ENCODE peak calls at places on chromosomes 2 and 18, in four cellular contexts. Y is H9; F is keratinocyte; I is CD8-positive, alpha-beta T cell. U is an unnamed sample. For H3K27me3, the result is how much of the 10 kb centered on the place peaks cover.

GRCh38 chr2:219526320-219527075 is 12.2 kb downstream of the ASIC4 start:
- DNase-seq in F (no peak), I (no peak), Y (no peak), U (no peak)

GRCh38 chr2:223042704-223043118 is 9.3 kb upstream of the KCNE4 start:
- DNase-seq in F (peak), I (no peak), Y (no peak), U (no peak)

GRCh38 chr18:72871091-72871490 is 3.3 kb upstream of the NETO1 start:
- DNase-seq in F (no peak), Y (no peak), I (no peak), U (no peak)

GRCh38 chr2:169705927-169706326 is 11.7 kb downstream of the PHOSPHO2 start:
- DNase-seq in F (no peak), I (no peak), Y (no peak), U (no peak)

GRCh38 chr2:88452151-88452851 is at the start of gene FOXI3:
- DNase-seq in I (no peak), Y (peak), F (no peak), U (no peak)

GRCh38 chr2:102502576-102502975 is 29.6 kb downstream of the SLC9A4 start:
- DNase-seq in F (no peak), I (no peak), Y (no peak), U (no peak)

GRCh38 chr2:47499093-47499492 is 96.1 kb downstream of the MSH2 start:
- DNase-seq in I (no peak), F (no peak), Y (no peak), U (no peak)

GRCh38 chr18:26532367-26533340 is 15.7 kb downstream of the KCTD1 start:
- DNase-seq in F (no peak), Y (peak), I (no peak), U (no peak)

GRCh38 chr18:32373995-32374394 is 96.7 kb downstream of the GAREM1 start:
- DNase-seq in I (no peak), Y (no peak), F (no peak), U (peak)

GRCh38 chr2:107325983-107326786 is 440.2 kb upstream of the ST6GAL2 start:
- DNase-seq in Y (no peak), F (no peak), I (no peak), U (no peak)

GRCh38 chr2:23668756-23669304 is 258.1 kb downstream of the ATAD2B start:
- DNase-seq in F (no peak), Y (no peak), I (no peak), U (no peak)

GRCh38 chr2:231467613-231468525 is 3.6 kb upstream of the NCL start:
- DNase-seq in I (no peak), Y (no peak), F (no peak), U (no peak)
- H3K27me3 ChIP-seq in I (under half), Y (under half), F (under half), U (under half)

DNA sequence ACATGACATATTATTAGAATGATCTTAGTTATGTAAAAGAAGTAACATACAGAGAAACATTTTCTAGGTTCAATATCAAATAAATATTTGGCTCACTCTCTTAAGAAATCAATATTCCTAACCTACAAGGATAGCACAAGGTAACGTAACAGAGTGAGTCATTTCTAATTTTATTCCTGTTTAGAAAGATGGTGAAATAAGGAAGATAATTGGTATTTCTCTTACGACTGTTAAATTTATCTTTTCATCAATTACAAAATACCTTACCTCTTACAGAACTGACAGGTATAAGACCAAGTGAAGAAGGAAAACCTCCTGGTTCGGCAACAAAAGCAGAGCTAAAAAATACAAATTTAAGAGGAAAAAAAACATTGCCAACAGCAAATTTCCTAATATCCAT is 45.1 kb downstream of the PRELID3A start:
- DNase-seq in F (no peak), I (no peak), Y (no peak), U (no peak)
- H3K27me3 ChIP-seq in F (under half), I (under half), Y (under half), U (under half)

GRCh38 chr2:176176233-176176632 is 12.2 kb upstream of the HOXD1 start:
- DNase-seq in Y (no peak), I (no peak), F (no peak), U (no peak)
- H3K27me3 ChIP-seq in Y (half or more), I (half or more), F (half or more), U (under half)

GRCh38 chr18:37481058-37481457 is 84.5 kb downstream of the CELF4 start:
- DNase-seq in I (no peak), F (no peak), Y (no peak), U (no peak)

GRCh38 chr18:37482433-37482832 is 83.2 kb downstream of the CELF4 start:
- DNase-seq in Y (no peak), F (no peak), I (no peak), U (no peak)

GRCh38 chr18:37483984-37484892 is 81.4 kb downstream of the CELF4 start:
- DNase-seq in I (no peak), F (no peak), Y (peak), U (no peak)

GRCh38 chr18:37483221-37483971 is 82.2 kb downstream of the CELF4 start:
- DNase-seq in F (no peak), Y (peak), I (no peak), U (no peak)

DNA sequence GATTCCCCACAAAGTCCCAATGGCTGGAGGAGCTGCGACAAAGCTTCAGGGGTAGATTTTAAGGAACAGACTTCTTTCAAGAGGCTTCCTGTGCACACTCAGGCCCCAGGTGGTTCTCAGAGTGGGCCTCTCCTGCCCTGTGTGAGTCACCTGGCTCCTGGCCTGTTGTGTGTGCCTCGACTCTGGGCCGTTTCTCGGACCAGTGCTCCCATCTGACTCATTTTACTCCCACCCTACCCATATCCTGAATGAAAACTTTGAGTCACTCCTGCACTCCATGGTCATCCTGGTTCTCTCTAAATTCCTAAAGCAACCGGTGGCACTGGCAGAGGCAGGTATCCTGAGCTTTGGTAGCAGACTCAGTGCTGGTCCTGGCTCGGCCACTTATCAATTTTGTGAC is 84.1 kb downstream of the CELF4 start:
- DNase-seq in I (no peak), Y (no peak), F (no peak), U (no peak)
- H3K27me3 ChIP-seq in I (under half), Y (under half), F (under half), U (under half)

DNA sequence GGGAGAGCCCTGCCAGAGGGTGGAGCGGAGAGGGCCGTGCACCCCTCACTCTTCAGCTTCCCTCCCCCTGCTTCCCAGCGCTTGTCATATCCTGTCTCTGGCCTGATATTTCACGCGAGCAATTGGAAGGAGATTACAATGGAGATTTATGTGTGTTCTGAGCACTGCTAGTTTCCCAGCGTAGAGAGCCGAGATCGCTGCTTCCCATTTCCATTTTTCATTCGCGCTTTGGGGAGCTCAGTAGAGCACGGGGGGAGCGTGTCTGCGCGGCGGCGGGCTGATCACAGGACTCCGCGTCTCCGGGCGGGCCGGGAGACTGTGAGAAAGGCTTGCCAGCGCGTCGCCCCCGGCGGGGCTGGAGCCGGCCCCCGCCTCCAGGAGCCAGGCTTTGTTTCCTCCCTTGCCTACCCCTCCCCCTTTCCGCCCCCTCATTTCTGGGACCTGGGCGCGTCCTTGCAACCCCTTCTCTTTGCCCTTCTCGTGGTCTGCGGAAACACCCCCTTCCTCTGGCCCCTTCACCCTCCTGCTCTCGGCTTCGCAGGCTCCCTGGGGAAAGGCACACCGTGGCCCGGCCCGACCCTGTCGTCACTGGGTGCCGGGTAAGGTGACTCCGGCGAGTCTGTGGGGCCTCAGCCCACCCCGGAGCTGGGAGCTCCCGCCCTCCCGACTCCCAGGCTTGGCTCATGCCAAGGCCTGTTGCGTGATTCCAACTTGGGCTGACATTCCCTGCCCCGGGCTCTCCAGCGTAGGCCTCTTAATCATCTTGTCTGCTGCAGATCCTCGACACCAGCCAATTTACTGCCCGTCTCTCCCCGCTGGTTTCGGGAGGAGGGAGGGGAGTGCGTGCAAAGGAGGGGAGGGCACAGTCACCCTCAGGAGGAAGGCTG is 5.8 kb downstream of the DLX2 start:
- DNase-seq in F (peak), Y (no peak), I (no peak), U (peak)
- H3K27me3 ChIP-seq in F (under half), Y (half or more), I (half or more), U (under half)

DNA sequence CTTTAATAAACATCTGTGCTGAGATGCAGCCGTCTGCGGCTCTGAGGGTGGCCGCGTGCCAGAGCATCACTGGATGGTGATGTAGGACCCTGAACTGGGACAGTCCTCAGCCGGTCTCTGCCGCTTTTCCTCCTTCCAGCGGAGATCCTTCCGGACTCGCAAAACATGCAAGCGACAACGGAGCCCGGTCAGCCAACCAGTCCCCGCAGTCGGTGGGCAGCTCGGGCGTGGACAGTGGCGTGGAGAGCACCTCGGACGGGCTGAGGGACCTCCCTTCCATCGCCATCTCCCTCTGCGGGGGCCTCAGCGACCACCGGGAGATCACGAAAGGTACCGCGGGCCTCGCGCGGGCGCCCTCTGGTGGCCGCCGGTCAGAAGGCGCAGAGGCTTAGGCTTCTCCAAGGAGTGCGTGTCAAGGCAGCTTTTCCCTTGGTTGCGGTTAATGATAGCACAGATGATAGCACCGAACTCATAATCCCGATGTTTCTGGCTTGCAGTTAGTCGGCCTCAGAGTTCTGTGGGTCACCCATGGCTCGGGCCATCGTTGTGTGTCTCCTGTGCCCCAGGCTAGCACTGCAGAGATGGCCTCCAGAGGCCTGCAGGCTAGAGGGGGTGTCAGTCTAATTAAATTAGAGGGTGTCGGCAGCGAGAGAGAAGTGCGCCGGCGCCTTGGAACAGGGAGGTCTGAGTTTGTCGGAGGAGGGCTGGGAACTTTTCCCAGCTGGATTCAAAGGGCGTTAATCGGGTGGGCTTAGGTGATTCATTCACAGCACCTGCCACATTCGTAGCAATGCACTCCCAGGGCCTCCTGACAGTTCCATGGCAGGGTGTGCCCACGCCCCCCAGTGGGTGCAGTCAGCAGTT is 38.5 kb downstream of the LPIN1 start:
- DNase-seq in I (peak), Y (peak), F (no peak), U (peak)
- H3K27me3 ChIP-seq in I (under half), Y (under half), F (under half), U (under half)

U was measured in SJSA1.